ENCODE peak calls at places on chromosome 10, in four cellular contexts. R is fibroblast of lung, W is HCT116, D is stomach. X is an unnamed sample. For H3K4me1, the result is how much of the 10 kb centered on the place peaks cover.

GRCh38 chr10:27457261-27457945 is 46.7 kb upstream of the RAB18 start:
- DNase-seq in R (no peak), W (no peak), D (no peak), X (no peak)

GRCh38 chr10:78966844-78967488 is 101.8 kb upstream of the ZMIZ1 start:
- DNase-seq in R (no peak), W (no peak), D (no peak), X (no peak)

GRCh38 chr10:69885379-69886156 is 83.9 kb downstream of the COL13A1 start:
- DNase-seq in R (no peak), W (no peak), D (no peak), X (no peak)

GRCh38 chr10:114167985-114168384 is 6.0 kb downstream of the CCDC186 start:
- DNase-seq in R (no peak), W (no peak), D (no peak), X (no peak)

GRCh38 chr10:101561068-101561915 is 26.8 kb downstream of the POLL start:
- DNase-seq in R (no peak), W (no peak), D (no peak), X (no peak)

GRCh38 chr10:15316877-15317464 is 54.1 kb downstream of the FAM171A1 start:
- DNase-seq in R (no peak), W (no peak), D (no peak), X (no peak)

GRCh38 chr10:35834916-35835499 is 192.9 kb upstream of the FZD8 start:
- DNase-seq in R (no peak), W (no peak), D (no peak), X (no peak)

GRCh38 chr10:14953452-14954000 is 370 bp downstream of the DCLRE1C start:
- DNase-seq in R (peak), W (peak), D (peak), X (peak)

GRCh38 chr10:83075395-83076072 is 1063.8 kb upstream of the GHITM start:
- DNase-seq in R (no peak), W (no peak), D (no peak), X (no peak)

GRCh38 chr10:18140149-18140956 is at the start of gene CACNB2:
- DNase-seq in R (peak), W (no peak), D (no peak), X (peak)

GRCh38 chr10:77428776-77429395 is 208.7 kb downstream of the KCNMA1 start:
- DNase-seq in R (peak), W (peak), D (peak), X (peak)

GRCh38 chr10:69742928-69743602 is 58.6 kb upstream of the COL13A1 start:
- DNase-seq in R (peak), W (peak), D (no peak), X (peak)

GRCh38 chr10:97928897-97929296 is 79.3 kb downstream of the GOLGA7B start:
- DNase-seq in R (no peak), W (no peak), D (no peak), X (no peak)

GRCh38 chr10:127532659-127533058 is 16.4 kb upstream of the NPS start:
- DNase-seq in R (no peak), W (no peak), D (no peak), X (no peak)

GRCh38 chr10:119669331-119669730 is 18.2 kb downstream of the BAG3 start:
- DNase-seq in R (no peak), W (no peak), D (no peak), X (no peak)
- H3K27ac ChIP-seq in R (no peak), W (no peak), D (peak), X (no peak)

DNA sequence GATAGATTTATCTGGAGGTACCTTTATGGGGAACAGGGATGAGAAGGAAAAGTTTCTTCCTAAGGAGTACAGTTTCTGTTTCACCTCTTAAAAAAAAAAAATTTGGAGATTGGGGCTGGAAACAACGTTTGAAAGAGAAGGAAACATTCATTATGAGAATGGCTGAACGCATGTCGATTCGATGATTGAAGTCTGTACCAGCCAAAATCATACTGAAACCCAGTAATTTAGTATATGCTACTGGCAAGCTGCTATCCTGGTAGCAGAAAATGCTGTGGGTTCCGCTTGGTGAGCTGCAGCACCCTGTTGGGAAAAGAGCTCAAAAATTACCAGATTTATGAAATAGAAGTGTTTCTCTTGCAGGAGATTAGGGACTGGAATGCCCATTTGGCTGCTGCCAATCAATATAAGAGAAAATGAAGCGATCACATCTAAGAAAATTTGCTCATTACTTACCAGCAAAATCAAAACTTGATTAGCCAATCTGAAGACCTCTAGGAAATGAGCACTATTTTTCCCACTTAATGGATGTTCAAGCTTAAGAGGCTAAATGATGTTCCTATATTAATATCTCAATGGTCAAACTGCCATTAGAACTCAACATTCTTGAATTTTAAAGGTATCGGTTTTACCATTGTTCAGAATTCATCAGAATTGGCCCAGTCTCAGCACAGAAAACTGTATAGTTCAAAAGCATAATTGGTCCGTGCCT is 1.1 kb upstream of the ITGB1 start:
- DNase-seq in R (no peak), W (no peak), D (no peak), X (no peak)
- H3K4me1 ChIP-seq in R (under half), W (half or more), D (half or more), X (under half)

GRCh38 chr10:3495281-3495680 is 289.7 kb downstream of the KLF6 start:
- DNase-seq in R (no peak), W (no peak), D (no peak), X (no peak)
- TF ChIP-seq CTCF in R (no peak), W (no peak), D (no peak), X (no peak)

GRCh38 chr10:50384238-50384637 is 132.9 kb upstream of the ASAH2 start:
- DNase-seq in R (no peak), W (no peak), D (no peak), X (no peak)

GRCh38 chr10:50386992-50387735 is 135.8 kb upstream of the ASAH2 start:
- DNase-seq in R (no peak), W (no peak), D (no peak), X (no peak)

GRCh38 chr10:50384839-50385238 is 133.5 kb upstream of the ASAH2 start:
- DNase-seq in R (no peak), W (no peak), D (no peak), X (no peak)

GRCh38 chr10:50387736-50388081 is 136.4 kb upstream of the ASAH2 start:
- DNase-seq in R (no peak), W (no peak), D (no peak), X (no peak)

GRCh38 chr10:50385610-50386009 is 134.3 kb upstream of the ASAH2 start:
- DNase-seq in R (peak), W (no peak), D (no peak), X (no peak)
- H3K27ac ChIP-seq in R (no peak), W (no peak), D (no peak), X (no peak)

GRCh38 chr10:11541296-11541695 is 70.2 kb downstream of the USP6NL start:
- DNase-seq in R (no peak), W (no peak), D (no peak), X (no peak)
- H3K4me1 ChIP-seq in R (under half), W (under half), D (under half), X (under half)

GRCh38 chr10:88865281-88865876 is 13.7 kb upstream of the ANKRD22 start:
- DNase-seq in R (peak), W (no peak), D (no peak), X (no peak)
- TF ChIP-seq CTCF in R (peak), W (peak), D (no peak), X (no peak)